ENCODE peak calls at places on chromosomes 2 and 18, in eight cellular contexts. W is PC-3, N is esophagus muscularis mucosa, I is sigmoid colon, T is heart right ventricle, U is fibroblast of mammary gland, X is IMR-90, S is tibial nerve. B is an unnamed sample.

GRCh38 chr2:160319700-160320099 is 119.6 kb upstream of the ITGB6 start:
- DNase-seq in W (no peak), N (no peak), I (no peak), T (no peak), U (no peak), X (no peak), S (no peak), B (no peak)

GRCh38 chr2:24820598-24821432 is 27.6 kb downstream of the CENPO start:
- DNase-seq in W (no peak), N (no peak), I (peak; percentile 41), T (no peak), U (no peak), X (no peak), S (no peak), B (no peak)

GRCh38 chr2:151299940-151300539 is 10.6 kb upstream of the NMI start:
- DNase-seq in W (no peak), N (no peak), I (no peak), T (no peak), U (no peak), X (peak; percentile 12), S (no peak), B (no peak)

GRCh38 chr2:144516981-144517824 is 2.7 kb downstream of the ZEB2 start:
- DNase-seq in W (peak; percentile 43), N (no peak), I (peak; percentile 84), T (peak; percentile 49), U (peak; percentile 97), X (peak; percentile 98), S (no peak), B (peak; percentile 54)

GRCh38 chr2:199470361-199470671 is 12.6 kb upstream of the SATB2 start:
- DNase-seq in W (no peak), N (no peak), I (no peak), T (no peak), U (no peak), X (no peak), S (no peak), B (no peak)

GRCh38 chr2:173210270-173211196 is 134.9 kb downstream of the MAP3K20 start:
- DNase-seq in W (peak; percentile 93), N (peak; percentile 94), I (peak; percentile 93), T (peak; percentile 87), U (peak; percentile 98), X (peak; percentile 97), S (peak; percentile 48), B (peak; percentile 55)

GRCh38 chr2:98063289-98063688 is 23.7 kb upstream of the VWA3B start:
- DNase-seq in W (no peak), N (peak; percentile 83), I (no peak), T (no peak), U (no peak), X (no peak), S (no peak), B (no peak)

GRCh38 chr2:46857871-46858696 is 57.5 kb downstream of the MCFD2 start:
- DNase-seq in W (no peak), N (no peak), I (peak; percentile 25), T (no peak), U (peak; percentile 84), X (peak; percentile 92), S (no peak), B (no peak)

GRCh38 chr2:200654823-200655222 is 69.0 kb downstream of the AOX1 start:
- DNase-seq in W (no peak), N (peak; percentile 75), I (no peak), T (no peak), U (no peak), X (no peak), S (no peak), B (no peak)

GRCh38 chr18:49238433-49239042 is 221.9 kb downstream of the DYM start:
- DNase-seq in W (peak; percentile 35), N (no peak), I (no peak), T (peak; percentile 10), U (peak; percentile 48), X (peak; percentile 51), S (no peak), B (no peak)

GRCh38 chr2:138649571-138649970 is 130.6 kb downstream of the NXPH2 start:
- DNase-seq in W (no peak), N (peak; percentile 34), I (no peak), T (no peak), U (peak; percentile 10), X (no peak), S (no peak), B (no peak)

GRCh38 chr18:61917870-61918269 is 25.1 kb upstream of the RNF152 start:
- DNase-seq in W (no peak), N (no peak), I (no peak), T (no peak), U (no peak), X (no peak), S (no peak), B (no peak)

GRCh38 chr2:217964255-217964654 is 38.5 kb downstream of the TNS1 start:
- DNase-seq in W (no peak), N (no peak), I (no peak), T (no peak), U (no peak), X (no peak), S (no peak), B (no peak)

GRCh38 chr2:45595724-45596435 is 15.2 kb downstream of the SRBD1 start:
- DNase-seq in W (peak; percentile 90), N (no peak), I (no peak), T (peak; percentile 24), U (peak; percentile 74), X (peak; percentile 65), S (peak; percentile 31), B (peak; percentile 31)

GRCh38 chr18:63237911-63238710 is 81.5 kb downstream of the BCL2 start:
- DNase-seq in W (peak; percentile 74), N (peak; percentile 79), I (no peak), T (peak; percentile 47), U (peak; percentile 90), X (peak; percentile 85), S (no peak), B (no peak)

GRCh38 chr18:34158881-34159690 is 65.6 kb downstream of the NOL4 start:
- DNase-seq in W (no peak), N (no peak), I (peak; percentile 64), T (peak; percentile 3), U (peak; percentile 5), X (peak; percentile 0), S (no peak), B (peak; percentile 64)

GRCh38 chr2:24076849-24077534 is 866 bp upstream of the SF3B6 start:
- DNase-seq in W (no peak), N (no peak), I (no peak), T (peak; percentile 10), U (peak; percentile 13), X (no peak), S (no peak), B (peak; percentile 16)

GRCh38 chr2:155203187-155203586 is 504.7 kb downstream of the KCNJ3 start:
- DNase-seq in W (no peak), N (no peak), I (no peak), T (no peak), U (no peak), X (no peak), S (no peak), B (no peak)

GRCh38 chr18:48785686-48786470 is 164.9 kb downstream of the SMAD7 start:
- DNase-seq in W (no peak), N (no peak), I (peak; percentile 40), T (no peak), U (no peak), X (no peak), S (no peak), B (no peak)

GRCh38 chr2:11411768-11412448 is 54.1 kb downstream of the E2F6 start:
- DNase-seq in W (peak; percentile 71), N (no peak), I (peak; percentile 72), T (peak; percentile 80), U (peak; percentile 54), X (peak; percentile 63), S (no peak), B (peak; percentile 62)

DNA sequence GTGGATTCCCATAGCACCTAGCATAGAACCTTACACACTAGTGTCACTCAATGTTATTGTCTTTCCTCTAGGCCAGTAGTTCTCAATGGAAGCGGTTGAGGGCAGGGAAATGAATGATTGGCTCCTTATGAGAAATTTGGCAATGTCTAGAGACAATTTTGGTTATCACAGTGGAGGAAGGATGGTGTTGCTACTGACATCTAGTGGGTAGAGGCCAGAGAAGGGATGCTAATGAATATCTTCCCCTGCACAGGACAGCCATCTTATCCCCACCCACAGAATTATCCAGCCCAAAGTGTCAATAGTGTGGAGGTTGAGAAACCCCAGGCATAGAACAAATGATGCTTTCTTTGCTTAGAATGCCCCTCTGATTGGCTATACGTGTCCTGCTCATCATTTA is 15.8 kb downstream of the C18orf63 start:
- DNase-seq in W (peak; percentile 76), N (no peak), I (no peak), T (no peak), U (peak; percentile 80), X (peak; percentile 51), S (no peak), B (no peak)
- TF ChIP-seq CTCF in W (peak; percentile 76), N (no peak), I (peak; percentile 18), T (peak; percentile 41), U (peak; percentile 80), X (peak; percentile 60), S (peak; percentile 22), B (no peak)

DNA sequence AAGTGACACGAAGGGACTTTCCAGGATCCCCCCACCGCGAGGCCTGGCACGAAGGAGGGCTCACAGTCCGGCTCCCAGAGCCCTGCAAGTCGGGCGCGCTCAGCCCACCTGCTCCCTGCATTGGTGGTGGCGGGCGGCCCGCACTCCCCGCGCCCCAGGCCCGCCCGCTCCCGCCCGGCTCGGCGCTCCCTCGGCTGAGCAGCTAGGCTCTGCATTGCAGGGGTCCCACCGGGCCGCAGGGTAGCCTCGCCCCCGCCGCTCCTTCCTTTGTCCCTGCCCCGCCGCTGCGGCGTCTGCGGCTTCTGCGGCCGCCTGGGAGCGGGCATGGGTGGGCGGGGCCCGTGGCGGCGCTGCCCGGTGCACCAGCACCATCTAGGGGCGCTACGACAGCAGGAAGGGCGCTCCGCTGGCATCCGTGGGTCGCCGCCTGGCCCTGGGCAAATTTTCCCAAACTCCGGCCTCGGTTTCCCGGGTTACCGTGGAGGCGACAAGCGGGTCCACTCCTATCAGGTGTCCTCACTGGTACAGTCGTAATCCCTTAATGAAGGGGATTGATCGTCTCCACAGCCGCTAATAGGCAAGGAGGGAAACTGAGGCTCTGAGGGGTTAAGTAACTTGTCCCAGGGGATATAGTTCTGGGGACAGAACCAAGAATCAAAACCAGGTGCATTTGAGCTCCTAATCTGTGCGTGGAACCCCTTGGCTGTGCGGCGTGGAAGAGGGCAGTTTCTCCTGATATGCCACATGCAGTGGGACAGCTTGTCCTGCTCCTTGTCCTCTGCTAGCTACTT is 157.4 kb downstream of the CYRIA start:
- DNase-seq in W (peak; percentile 28), N (no peak), I (no peak), T (peak; percentile 14), U (no peak), X (no peak), S (no peak), B (peak; percentile 59)
- H3K4me3 ChIP-seq in W (peak overlapping the region; percentile 46), N (peak overlapping the region; percentile 47), I (peak overlapping the region; percentile 25), T (peak overlapping the region; percentile 42), U (no peak overlapping the region), X (no peak overlapping the region), S (peak overlapping the region; percentile 28), B (peak overlapping the region; percentile 52)

GRCh38 chr2:143246246-143246645 is 117.0 kb downstream of the ARHGAP15 start:
- DNase-seq in W (no peak), N (no peak), I (no peak), T (no peak), U (no peak), X (no peak), S (no peak), B (no peak)
- TF ChIP-seq CTCF in W (no peak), N (no peak), I (no peak), T (no peak), U (no peak), X (no peak), S (no peak), B (no peak)

DNA sequence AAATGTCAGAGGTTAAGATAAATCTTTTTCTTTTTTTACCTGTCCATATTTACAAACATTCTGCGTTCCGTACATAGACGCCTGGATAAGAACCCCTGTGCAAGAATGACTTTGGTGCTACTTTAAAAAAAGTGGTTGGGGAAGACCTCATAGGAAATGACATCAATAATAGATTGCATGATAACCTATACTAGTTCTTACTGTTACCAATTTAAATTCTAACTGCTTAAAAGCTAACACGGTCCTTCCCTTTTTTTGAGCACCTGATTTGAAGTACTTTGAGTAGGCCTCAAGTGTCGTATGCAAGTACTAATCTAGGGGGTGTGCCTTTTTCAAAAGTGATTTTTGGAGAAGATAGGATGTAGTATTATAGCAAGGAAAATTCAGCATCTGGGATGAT is 2.1 kb downstream of the SLC39A10 start:
- DNase-seq in W (no peak), N (no peak), I (no peak), T (no peak), U (peak; percentile 10), X (peak; percentile 42), S (no peak), B (no peak)
- H3K4me3 ChIP-seq in W (peak overlapping the region; percentile 88), N (peak overlapping the region; percentile 95), I (no peak overlapping the region), T (peak overlapping the region; percentile 90), U (peak overlapping the region; percentile 81), X (peak overlapping the region; percentile 96), S (peak overlapping the region; percentile 88), B (peak overlapping the region; percentile 82)

B was measured in dorsolateral prefrontal cortex.